ENCODE peak calls at places on chromosomes 1 and 21, in five cellular contexts. A is A549, M is uterus, C is GM12891, B is lower leg skin. X is an unnamed sample.

GRCh38 chr1:172969611-172970010 is 81.1 kb downstream of the TNFSF18 start:
- DNase-seq in A (peak), M (no peak), C (no peak), B (no peak), X (no peak)

GRCh38 chr1:57422271-57423134 is 1.4 kb downstream of the DAB1 start:
- DNase-seq in A (no peak), M (no peak), C (no peak), B (no peak), X (no peak)

GRCh38 chr21:35048183-35048601 is 910 bp downstream of the RUNX1 start:
- DNase-seq in A (no peak), M (no peak), C (no peak), B (no peak), X (no peak)

GRCh38 chr1:232553809-232554208 is 76.1 kb downstream of the SIPA1L2 start:
- DNase-seq in A (no peak), M (no peak), C (no peak), B (no peak), X (no peak)

GRCh38 chr21:45870421-45870820 is 111.1 kb upstream of the COL6A1 start:
- DNase-seq in A (no peak), M (no peak), C (no peak), B (peak), X (no peak)

GRCh38 chr1:109762821-109763645 is 690 bp downstream of the EPS8L3 start:
- DNase-seq in A (no peak), M (peak), C (no peak), B (peak), X (no peak)

GRCh38 chr1:5764464-5764863 is 227.8 kb downstream of the NPHP4 start:
- DNase-seq in A (no peak), M (no peak), C (no peak), B (no peak), X (no peak)

GRCh38 chr1:161307230-161307768 is 2.5 kb downstream of the MPZ start:
- DNase-seq in A (no peak), M (no peak), C (no peak), B (no peak), X (no peak)

GRCh38 chr21:33470701-33471100 is 9.1 kb downstream of the TMEM50B start:
- DNase-seq in A (no peak), M (no peak), C (no peak), B (no peak), X (no peak)
- TF ChIP-seq POLR2A in A (no peak), M (no peak), C (no peak), B (no peak), X (no peak)

GRCh38 chr1:15523922-15524282 is at the start of gene CASP9:
- DNase-seq in A (peak), M (no peak), C (no peak), B (no peak), X (peak)

GRCh38 chr1:15524283-15525042 is 448 bp upstream of the CASP9 start:
- DNase-seq in A (peak), M (peak), C (peak), B (peak), X (peak)

GRCh38 chr1:15526490-15527339 is at the start of gene DNAJC16:
- DNase-seq in A (peak), M (peak), C (peak), B (peak), X (peak)

GRCh38 chr1:15526021-15526489 is 593 bp upstream of the DNAJC16 start:
- DNase-seq in A (no peak), M (peak), C (no peak), B (peak), X (no peak)

DNA sequence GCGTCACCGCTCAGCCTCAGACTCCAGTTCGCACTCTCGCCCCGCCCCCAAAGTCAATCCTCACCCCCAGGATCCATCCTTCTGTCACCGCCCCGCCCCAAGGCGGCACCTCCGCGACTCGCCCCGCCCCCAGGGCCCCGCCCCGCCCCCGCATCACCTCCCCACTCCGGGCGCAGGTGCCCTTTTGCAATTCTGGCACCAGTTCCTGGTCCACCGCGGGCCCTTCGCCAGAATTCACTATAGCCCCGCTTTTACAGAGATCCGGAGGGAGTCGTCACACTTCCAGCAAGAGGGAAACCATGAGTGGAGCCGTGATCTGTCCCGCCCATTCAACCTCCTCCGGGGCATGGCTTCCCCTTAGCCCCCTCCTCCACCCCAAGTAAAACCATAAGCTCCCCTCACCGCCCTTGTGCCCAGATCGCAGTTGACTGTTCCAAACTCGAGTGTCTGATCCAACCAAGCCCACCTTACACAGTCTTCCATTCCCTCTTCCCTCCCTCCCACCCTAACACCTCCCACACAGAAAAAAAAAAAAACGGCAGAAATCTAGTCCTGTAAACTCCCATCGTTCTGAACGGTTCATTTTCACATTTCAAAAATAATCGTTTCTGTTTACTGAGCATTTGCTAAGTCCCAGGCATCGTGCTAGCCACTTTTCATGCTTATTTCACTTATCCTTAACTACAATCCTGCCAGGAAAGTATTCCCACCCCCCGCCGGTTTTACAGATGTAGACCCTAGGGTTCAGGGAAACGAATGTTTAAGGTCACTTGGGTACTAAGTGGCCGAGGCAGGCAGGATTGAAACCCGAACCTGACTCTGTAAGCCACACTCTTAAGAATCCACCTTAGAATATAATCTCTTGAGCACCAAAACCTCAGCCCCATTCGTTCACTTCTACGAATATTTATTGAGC is 1.3 kb upstream of the CASP9 start:
- DNase-seq in A (peak), M (peak), C (no peak), B (peak), X (peak)
- TF ChIP-seq POLR2A in A (no peak), M (no peak), C (no peak), B (no peak), X (no peak)

DNA sequence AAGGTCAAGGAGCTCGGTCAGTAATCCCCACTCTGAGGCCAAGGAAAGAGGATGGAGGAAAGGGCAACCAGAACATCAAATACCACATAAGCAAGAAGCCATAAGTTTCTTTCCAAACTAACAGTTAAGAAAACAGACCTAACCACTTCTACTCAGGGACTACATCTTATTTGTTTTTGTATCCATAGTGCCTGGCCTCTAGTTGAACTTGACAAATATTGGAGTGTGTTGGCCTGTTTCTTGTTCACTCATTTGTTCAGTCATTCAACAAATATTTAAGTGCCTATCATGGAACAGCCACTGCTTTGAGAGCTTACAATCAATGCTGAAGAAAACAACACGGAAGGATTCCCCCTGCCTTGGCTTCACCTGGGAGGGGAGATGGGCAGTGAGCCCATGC is 69.7 kb downstream of the ST6GALNAC3 start:
- DNase-seq in A (no peak), M (no peak), C (no peak), B (no peak), X (no peak)
- TF ChIP-seq POLR2A in A (no peak), M (no peak), C (no peak), B (no peak), X (no peak)

DNA sequence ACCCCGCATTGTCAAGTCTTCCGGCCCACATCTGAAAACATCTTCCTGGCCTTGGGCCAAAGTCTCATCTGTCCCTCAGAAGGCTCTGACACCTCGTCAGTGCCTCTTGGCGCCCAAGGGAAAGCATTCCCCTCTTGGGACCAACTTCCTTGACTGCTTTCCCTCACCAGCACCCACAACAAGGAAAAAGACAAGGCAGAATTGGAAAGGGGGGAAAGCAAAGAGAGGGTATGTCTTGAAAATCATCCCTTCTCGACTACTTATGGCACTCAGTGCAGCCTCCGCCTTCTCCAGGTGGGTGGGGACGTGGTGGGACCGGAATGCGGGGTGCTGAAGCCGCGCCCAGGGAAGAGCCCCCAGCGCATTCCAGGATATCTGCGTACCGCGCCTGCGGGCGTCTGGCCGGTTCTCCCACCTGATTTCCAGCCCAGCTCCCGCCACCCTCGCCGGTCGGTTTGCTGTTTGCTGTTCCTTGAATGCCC is 554 bp upstream of the SLC39A1 start:
- DNase-seq in A (peak), M (peak), C (no peak), B (no peak), X (no peak)
- TF ChIP-seq POLR2A in A (no peak), M (no peak), C (no peak), B (no peak), X (no peak)

GRCh38 chr1:3405974-3406867 is 48.2 kb upstream of the ARHGEF16 start:
- DNase-seq in A (no peak), M (no peak), C (no peak), B (no peak), X (no peak)
- TF ChIP-seq POLR2A in A (no peak), M (no peak), C (no peak), B (no peak), X (no peak)

GRCh38 chr1:201401700-201402099 is 2.6 kb upstream of the LAD1 start:
- DNase-seq in A (no peak), M (no peak), C (no peak), B (no peak), X (no peak)

GRCh38 chr1:201400257-201401230 is 1.4 kb upstream of the LAD1 start:
- DNase-seq in A (no peak), M (no peak), C (no peak), B (no peak), X (no peak)

GRCh38 chr1:201399018-201399351 is at the start of gene LAD1:
- DNase-seq in A (no peak), M (no peak), C (no peak), B (no peak), X (no peak)

GRCh38 chr1:201397675-201398074 is 1.4 kb downstream of the LAD1 start:
- DNase-seq in A (no peak), M (no peak), C (no peak), B (no peak), X (no peak)

DNA sequence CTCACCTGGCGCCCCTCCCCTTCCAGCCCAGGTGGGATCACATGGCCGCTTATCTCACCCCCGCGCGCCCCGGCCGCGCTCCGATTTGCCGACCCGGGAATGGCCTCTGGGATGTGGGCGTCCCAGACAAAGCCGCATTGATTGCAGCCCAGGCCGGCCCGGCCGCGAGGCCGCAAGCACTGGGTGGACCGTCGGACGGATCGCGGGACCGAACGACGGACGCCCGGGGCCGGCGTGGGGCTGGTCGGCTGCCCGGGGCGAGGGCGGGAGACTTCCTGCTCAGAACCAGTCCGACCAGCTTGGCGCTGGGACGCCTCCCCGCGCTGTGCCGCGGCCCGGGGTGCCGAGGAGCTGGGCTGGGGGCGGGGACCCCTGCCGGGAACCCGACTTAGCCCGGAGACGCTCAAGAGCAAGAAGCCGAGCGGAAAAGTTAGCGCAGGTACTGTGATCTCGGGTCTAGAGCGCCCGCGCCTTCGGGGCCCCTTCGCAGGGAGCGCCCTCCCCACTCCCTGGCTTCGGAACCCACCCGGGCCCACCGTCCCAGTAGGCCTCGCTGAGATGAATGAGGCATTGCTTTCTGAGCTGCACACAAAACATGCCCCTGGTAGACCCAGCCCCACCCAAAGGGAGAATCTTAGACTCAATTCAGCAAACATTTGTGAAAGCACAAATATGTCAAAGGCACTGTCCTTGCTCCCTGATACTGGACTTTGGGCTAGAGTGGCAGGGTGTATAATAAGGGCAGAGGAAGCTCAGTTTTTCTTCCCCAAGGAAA is 415 bp upstream of the LAD1 start:
- DNase-seq in A (no peak), M (no peak), C (no peak), B (no peak), X (no peak)
- TF ChIP-seq POLR2A in A (no peak), M (no peak), C (no peak), B (no peak), X (no peak)

DNA sequence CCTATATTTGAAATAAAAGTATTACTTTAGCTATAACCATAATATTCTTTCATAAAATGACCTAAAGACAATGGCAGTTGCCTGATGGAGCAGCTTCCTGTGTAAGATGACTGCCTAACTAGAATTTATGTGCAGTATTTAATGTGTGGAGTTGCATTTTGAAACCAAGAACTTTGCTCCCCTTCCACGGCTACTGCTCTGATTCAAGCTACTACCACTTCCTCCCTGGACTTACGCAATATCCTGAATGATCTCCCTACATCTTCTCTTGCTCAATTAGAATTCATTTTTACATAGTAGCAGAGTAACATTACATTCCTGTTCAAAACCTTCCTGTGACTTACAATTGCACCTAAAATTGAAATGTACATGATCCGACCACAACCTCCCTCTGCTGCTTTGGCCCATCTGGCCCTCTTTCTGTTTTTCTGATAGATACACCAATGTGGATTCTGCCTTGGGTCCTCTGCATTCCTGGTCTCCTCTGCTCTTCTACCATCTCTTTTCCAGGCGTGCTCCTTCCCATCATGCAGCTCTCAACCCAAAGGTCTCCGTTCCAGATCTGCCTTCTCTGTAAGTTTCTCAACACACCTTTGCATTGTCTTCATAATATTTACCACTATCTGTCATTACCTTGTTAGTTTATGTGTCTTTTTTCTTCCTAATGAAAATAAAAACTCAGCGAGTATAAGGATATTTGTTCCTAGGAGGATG is 47.4 kb upstream of the USP25 start:
- DNase-seq in A (no peak), M (no peak), C (no peak), B (no peak), X (peak)
- TF ChIP-seq POLR2A in A (no peak), M (no peak), C (no peak), B (no peak), X (no peak)

GRCh38 chr1:78665809-78666208 is 16.2 kb downstream of the IFI44 start:
- DNase-seq in A (no peak), M (no peak), C (no peak), B (no peak), X (no peak)
- TF ChIP-seq POLR2A in A (no peak), M (no peak), C (no peak), B (no peak), X (no peak)

GRCh38 chr1:222712253-222713090 is at the start of the genes AIDA and BROX:
- DNase-seq in A (peak), M (peak), C (peak), B (peak), X (peak)
- TF ChIP-seq POLR2A in A (no peak), M (peak), C (peak), B (no peak), X (peak)

X was measured in H54.